ENCODE peak calls at places on chromosomes 1 and 21, in six cellular contexts. One of them, this sample, is unnamed.

GRCh38 chr1:158185770-158186705 is 5.3 kb downstream of the CD1D start:
- DNase-seq in T-cell: no peak
- DNase-seq in substantia nigra: no peak
- DNase-seq in Right ventricle myocardium superior: no peak
- DNase-seq in left lung: no peak
- DNase-seq in K562: no peak
- DNase-seq in this sample: no peak

GRCh38 chr1:156407344-156407743 is 38.3 kb downstream of the RHBG start:
- DNase-seq in T-cell: no peak
- DNase-seq in substantia nigra: peak; percentile 83
- DNase-seq in Right ventricle myocardium superior: no peak
- DNase-seq in left lung: no peak
- DNase-seq in K562: no peak
- DNase-seq in this sample: no peak

GRCh38 chr1:155085504-155086181 is 7.0 kb downstream of the EFNA3 start:
- DNase-seq in T-cell: peak; percentile 62
- DNase-seq in substantia nigra: no peak
- DNase-seq in Right ventricle myocardium superior: peak; percentile 74
- DNase-seq in left lung: peak; percentile 80
- DNase-seq in K562: peak; percentile 67
- DNase-seq in this sample: peak; percentile 40

GRCh38 chr1:29303201-29304024 is 67.1 kb downstream of the PTPRU start:
- DNase-seq in T-cell: no peak
- DNase-seq in substantia nigra: no peak
- DNase-seq in Right ventricle myocardium superior: no peak
- DNase-seq in left lung: no peak
- DNase-seq in K562: no peak
- DNase-seq in this sample: no peak

GRCh38 chr1:204617256-204618147 is 68.0 kb downstream of the LRRN2 start:
- DNase-seq in T-cell: no peak
- DNase-seq in substantia nigra: peak; percentile 67
- DNase-seq in Right ventricle myocardium superior: no peak
- DNase-seq in left lung: no peak
- DNase-seq in K562: no peak
- DNase-seq in this sample: no peak

GRCh38 chr1:41492341-41492848 is 7.9 kb upstream of the EDN2 start:
- DNase-seq in T-cell: no peak
- DNase-seq in substantia nigra: no peak
- DNase-seq in Right ventricle myocardium superior: peak; percentile 32
- DNase-seq in left lung: no peak
- DNase-seq in K562: peak; percentile 86
- DNase-seq in this sample: no peak

GRCh38 chr1:227728892-227729143 is 6.3 kb downstream of the JMJD4 start:
- DNase-seq in T-cell: no peak
- DNase-seq in substantia nigra: no peak
- DNase-seq in Right ventricle myocardium superior: no peak
- DNase-seq in left lung: no peak
- DNase-seq in K562: no peak
- DNase-seq in this sample: no peak

GRCh38 chr1:38083541-38083940 is 36.9 kb upstream of the POU3F1 start:
- DNase-seq in T-cell: no peak
- DNase-seq in substantia nigra: no peak
- DNase-seq in Right ventricle myocardium superior: no peak
- DNase-seq in left lung: no peak
- DNase-seq in K562: no peak
- DNase-seq in this sample: no peak

GRCh38 chr1:229664133-229664689 is 38.2 kb downstream of the URB2 start:
- DNase-seq in T-cell: peak; percentile 67
- DNase-seq in substantia nigra: no peak
- DNase-seq in Right ventricle myocardium superior: peak; percentile 60
- DNase-seq in left lung: no peak
- DNase-seq in K562: no peak
- DNase-seq in this sample: peak; percentile 40

GRCh38 chr1:201383647-201384405 is 6.3 kb upstream of the TNNT2 start:
- DNase-seq in T-cell: no peak
- DNase-seq in substantia nigra: no peak
- DNase-seq in Right ventricle myocardium superior: no peak
- DNase-seq in left lung: no peak
- DNase-seq in K562: no peak
- DNase-seq in this sample: no peak

GRCh38 chr1:221716713-221717490 is 25.0 kb downstream of the DUSP10 start:
- DNase-seq in T-cell: no peak
- DNase-seq in substantia nigra: no peak
- DNase-seq in Right ventricle myocardium superior: no peak
- DNase-seq in left lung: no peak
- DNase-seq in K562: peak; percentile 68
- DNase-seq in this sample: no peak

GRCh38 chr1:45266151-45266801 is 59.9 kb upstream of the ZSWIM5 start:
- DNase-seq in T-cell: no peak
- DNase-seq in substantia nigra: no peak
- DNase-seq in Right ventricle myocardium superior: peak; percentile 68
- DNase-seq in left lung: no peak
- DNase-seq in K562: peak; percentile 17
- DNase-seq in this sample: no peak

GRCh38 chr1:84217239-84217638 is 73.2 kb downstream of the PRKACB start:
- DNase-seq in T-cell: no peak
- DNase-seq in substantia nigra: no peak
- DNase-seq in Right ventricle myocardium superior: no peak
- DNase-seq in left lung: no peak
- DNase-seq in K562: no peak
- DNase-seq in this sample: no peak

GRCh38 chr1:22143065-22143514 is at the start of gene WNT4:
- DNase-seq in T-cell: no peak
- DNase-seq in substantia nigra: no peak
- DNase-seq in Right ventricle myocardium superior: no peak
- DNase-seq in left lung: peak; percentile 46
- DNase-seq in K562: peak; percentile 95
- DNase-seq in this sample: peak; percentile 27

GRCh38 chr21:44337941-44338895 is 972 bp downstream of the CFAP410 start:
- DNase-seq in T-cell: no peak
- DNase-seq in substantia nigra: peak; percentile 77
- DNase-seq in Right ventricle myocardium superior: peak; percentile 72
- DNase-seq in left lung: peak; percentile 64
- DNase-seq in K562: peak; percentile 84
- DNase-seq in this sample: peak; percentile 38

GRCh38 chr1:47906009-47906432 is 91.2 kb downstream of the TRABD2B start:
- DNase-seq in T-cell: no peak
- DNase-seq in substantia nigra: no peak
- DNase-seq in Right ventricle myocardium superior: no peak
- DNase-seq in left lung: peak; percentile 73
- DNase-seq in K562: no peak
- DNase-seq in this sample: no peak

GRCh38 chr1:228555074-228555989 is 68.2 kb downstream of the RNF187 start:
- DNase-seq in T-cell: peak; percentile 21
- DNase-seq in substantia nigra: no peak
- DNase-seq in Right ventricle myocardium superior: no peak
- DNase-seq in left lung: no peak
- DNase-seq in K562: no peak
- DNase-seq in this sample: peak; percentile 9

GRCh38 chr1:172601046-172601630 is 57.8 kb upstream of the FASLG start:
- DNase-seq in T-cell: no peak
- DNase-seq in substantia nigra: no peak
- DNase-seq in Right ventricle myocardium superior: no peak
- DNase-seq in left lung: no peak
- DNase-seq in K562: no peak
- DNase-seq in this sample: no peak

GRCh38 chr1:234969630-234970370 is 158.8 kb downstream of the TOMM20 start:
- DNase-seq in T-cell: no peak
- DNase-seq in substantia nigra: peak; percentile 71
- DNase-seq in Right ventricle myocardium superior: peak; percentile 84
- DNase-seq in left lung: peak; percentile 69
- DNase-seq in K562: no peak
- DNase-seq in this sample: no peak

GRCh38 chr1:168079761-168080160 is 57.0 kb downstream of the GPR161 start:
- DNase-seq in T-cell: no peak
- DNase-seq in substantia nigra: no peak
- DNase-seq in Right ventricle myocardium superior: no peak
- DNase-seq in left lung: no peak
- DNase-seq in K562: no peak
- DNase-seq in this sample: no peak

GRCh38 chr1:53442297-53442696 is 16.9 kb upstream of the DMRTB1 start:
- DNase-seq in T-cell: no peak
- DNase-seq in substantia nigra: no peak
- DNase-seq in Right ventricle myocardium superior: no peak
- DNase-seq in left lung: no peak
- DNase-seq in K562: no peak
- DNase-seq in this sample: no peak

GRCh38 chr1:201739492-201740085 is 89.4 kb upstream of the IPO9 start:
- DNase-seq in T-cell: peak; percentile 46
- DNase-seq in substantia nigra: peak; percentile 62
- DNase-seq in Right ventricle myocardium superior: peak; percentile 82
- DNase-seq in left lung: no peak
- DNase-seq in K562: no peak
- DNase-seq in this sample: peak; percentile 15

GRCh38 chr1:165949335-165950130 is 122.1 kb downstream of the UCK2 start:
- DNase-seq in T-cell: no peak
- DNase-seq in substantia nigra: no peak
- DNase-seq in Right ventricle myocardium superior: no peak
- DNase-seq in left lung: no peak
- DNase-seq in K562: peak; percentile 43
- DNase-seq in this sample: no peak

GRCh38 chr1:213772142-213772541 is 215.6 kb upstream of the PROX1 start:
- DNase-seq in T-cell: no peak
- DNase-seq in substantia nigra: no peak
- DNase-seq in Right ventricle myocardium superior: no peak
- DNase-seq in left lung: no peak
- DNase-seq in K562: no peak
- DNase-seq in this sample: no peak

GRCh38 chr1:199774433-199775089 is 252.9 kb upstream of the NR5A2 start:
- DNase-seq in T-cell: no peak
- DNase-seq in substantia nigra: no peak
- DNase-seq in Right ventricle myocardium superior: no peak
- DNase-seq in left lung: peak; percentile 58
- DNase-seq in K562: no peak
- DNase-seq in this sample: no peak

GRCh38 chr1:212433577-212434462 is 1.1 kb downstream of the NENF start:
- DNase-seq in T-cell: no peak
- DNase-seq in substantia nigra: no peak
- DNase-seq in Right ventricle myocardium superior: no peak
- DNase-seq in left lung: no peak
- DNase-seq in K562: no peak
- DNase-seq in this sample: no peak